ENCODE peak calls at places on chromosomes 2 and 18, in six cellular contexts. R is AG10803; K is A549; S is CD4-positive, alpha-beta memory T cell; L is cardiac fibroblast; V is astrocyte of the cerebellum. O is an unnamed sample.

GRCh38 chr18:22241806-22242440 is 72.5 kb downstream of the GATA6 start:
- DNase-seq in K (no peak), R (no peak), L (no peak), V (no peak), S (no peak), O (no peak)

GRCh38 chr2:236637691-236638569 is 68.3 kb downstream of the ACKR3 start:
- DNase-seq in R (peak), K (no peak), L (peak), S (no peak), V (peak), O (no peak)

GRCh38 chr2:156896294-156896693 is 361.2 kb upstream of the GALNT5 start:
- DNase-seq in S (no peak), V (peak), R (peak), L (peak), K (no peak), O (peak)

GRCh38 chr2:207133862-207134519 is 31.8 kb downstream of the KLF7 start:
- DNase-seq in K (no peak), L (peak), S (no peak), V (peak), R (peak), O (no peak)

GRCh38 chr2:181457741-181458425 is 697 bp downstream of the ITGA4 start:
- DNase-seq in L (peak), S (peak), V (no peak), K (no peak), R (peak), O (peak)

GRCh38 chr2:105671156-105671555 is 73.6 kb upstream of the NCK2 start:
- DNase-seq in L (peak), R (peak), V (no peak), K (no peak), S (no peak), O (no peak)

GRCh38 chr18:27687351-27687979 is 489.5 kb downstream of the CDH2 start:
- DNase-seq in S (no peak), R (no peak), K (no peak), V (no peak), L (no peak), O (no peak)

GRCh38 chr2:71389379-71390072 is 57.9 kb downstream of the ZNF638 start:
- DNase-seq in K (no peak), R (no peak), L (no peak), V (no peak), S (no peak), O (no peak)

GRCh38 chr18:61606068-61606660 is 272.9 kb downstream of the CDH20 start:
- DNase-seq in R (peak), S (no peak), V (no peak), L (peak), K (no peak), O (no peak)

GRCh38 chr18:22207022-22207758 is 37.8 kb downstream of the GATA6 start:
- DNase-seq in L (peak), K (no peak), R (peak), V (no peak), S (no peak), O (no peak)

GRCh38 chr2:98393354-98393753 is 47.1 kb downstream of the CNGA3 start:
- DNase-seq in R (no peak), S (no peak), V (no peak), L (no peak), K (no peak), O (no peak)

GRCh38 chr18:63971320-63972071 is 1.6 kb downstream of the SERPINB8 start:
- DNase-seq in R (no peak), S (no peak), V (no peak), L (no peak), K (no peak), O (peak)

GRCh38 chr2:159853101-159853500 is 55.1 kb upstream of the CD302 start:
- DNase-seq in S (no peak), R (no peak), K (no peak), V (no peak), L (no peak), O (no peak)

GRCh38 chr18:73739098-73739497 is 408.5 kb downstream of the FBXO15 start:
- DNase-seq in L (peak), R (no peak), S (no peak), V (peak), K (no peak), O (peak)

GRCh38 chr2:171513719-171514160 is 8.5 kb upstream of the CYBRD1 start:
- DNase-seq in R (no peak), S (no peak), K (no peak), L (no peak), V (no peak), O (no peak)

GRCh38 chr2:190511104-190511503 is 23.4 kb downstream of the NEMP2 start:
- DNase-seq in S (no peak), K (peak), L (peak), V (peak), R (peak), O (no peak)

GRCh38 chr2:127673304-127674069 is 1.8 kb downstream of the LIMS2 start:
- DNase-seq in S (no peak), R (no peak), V (no peak), L (peak), K (no peak), O (no peak)

GRCh38 chr2:172038604-172039003 is 38.9 kb downstream of the METAP1D start:
- DNase-seq in V (no peak), S (no peak), L (peak), K (no peak), R (peak), O (no peak)

GRCh38 chr2:176171331-176172006 is 14.4 kb downstream of the HOXD3 start:
- DNase-seq in S (no peak), V (no peak), L (no peak), R (no peak), K (no peak), O (no peak)
- H3K4me3 ChIP-seq in S (no peak), V (no peak), L (no peak), R (no peak), K (no peak), O (no peak)

GRCh38 chr2:8543065-8543411 is 138.8 kb upstream of the ID2 start:
- DNase-seq in V (no peak), K (no peak), S (no peak), L (no peak), R (no peak), O (no peak)
- H3K4me3 ChIP-seq in V (no peak), K (no peak), S (peak), L (no peak), R (no peak), O (no peak)

DNA sequence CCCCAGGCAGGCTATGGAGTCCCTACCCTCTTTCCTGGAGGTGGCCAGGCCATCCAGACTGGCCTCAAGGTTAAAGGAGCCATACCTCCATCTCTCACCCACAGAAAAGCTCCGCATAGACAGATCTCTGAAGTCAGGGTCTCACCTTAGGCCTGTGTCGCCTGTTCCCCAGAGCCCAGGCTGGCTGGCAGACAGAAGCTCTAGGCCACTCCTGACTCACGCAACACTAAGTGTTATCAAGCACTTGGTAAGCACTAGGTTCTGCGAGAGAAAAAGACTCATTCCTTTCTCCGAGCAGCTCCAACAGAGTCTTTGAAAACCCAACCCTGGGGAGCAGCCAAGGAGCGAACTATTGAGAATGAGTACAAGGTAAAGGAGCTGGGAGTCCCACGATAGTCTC is 6.1 kb downstream of the SMAD7 start:
- DNase-seq in K (no peak), S (no peak), V (no peak), L (peak), R (no peak), O (no peak)
- H3K4me3 ChIP-seq in K (peak), S (peak), V (no peak), L (no peak), R (no peak), O (no peak)

DNA sequence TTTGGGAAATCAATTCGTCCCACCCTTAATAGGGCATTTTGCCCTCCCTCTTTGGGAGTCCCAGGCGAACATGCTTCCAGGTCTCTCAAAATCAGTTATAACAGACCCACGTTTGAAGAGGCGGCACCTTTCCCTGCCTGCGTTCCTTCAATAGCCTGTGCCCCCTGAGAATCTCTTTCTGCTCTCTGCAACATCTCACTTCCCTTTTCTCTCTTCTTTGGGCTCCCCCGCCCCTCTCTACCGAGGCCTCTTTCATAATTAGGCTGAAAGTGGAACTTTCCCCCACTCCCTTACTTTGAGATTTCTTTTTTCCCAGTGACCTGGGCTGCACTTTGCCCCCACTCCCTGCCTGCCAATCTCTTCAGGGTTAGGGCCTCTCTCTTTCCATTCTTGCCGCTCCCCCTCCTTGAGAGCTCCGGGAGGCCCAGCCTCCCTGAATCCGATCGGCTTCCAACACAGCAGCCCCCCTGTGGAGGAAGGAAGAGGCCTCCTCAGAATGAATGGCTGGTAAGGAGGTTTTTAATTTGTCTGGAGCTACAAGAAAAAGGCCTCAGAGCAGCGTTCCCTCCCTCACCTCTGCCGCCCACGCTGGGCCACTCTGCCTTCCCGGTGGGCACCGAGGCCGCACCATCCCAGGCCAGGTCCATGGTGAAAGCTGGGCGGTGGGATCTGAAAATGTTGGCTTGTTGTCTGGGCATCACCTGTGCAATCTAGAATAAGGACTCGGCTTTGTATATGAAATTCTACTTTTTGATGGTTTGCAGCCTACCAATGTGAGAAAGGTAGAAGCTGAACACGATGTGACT is 162.6 kb upstream of the SIX3 start:
- DNase-seq in S (no peak), V (no peak), L (no peak), K (no peak), R (no peak), O (no peak)
- H3K4me3 ChIP-seq in S (no peak), V (no peak), L (no peak), K (no peak), R (no peak), O (no peak)

DNA sequence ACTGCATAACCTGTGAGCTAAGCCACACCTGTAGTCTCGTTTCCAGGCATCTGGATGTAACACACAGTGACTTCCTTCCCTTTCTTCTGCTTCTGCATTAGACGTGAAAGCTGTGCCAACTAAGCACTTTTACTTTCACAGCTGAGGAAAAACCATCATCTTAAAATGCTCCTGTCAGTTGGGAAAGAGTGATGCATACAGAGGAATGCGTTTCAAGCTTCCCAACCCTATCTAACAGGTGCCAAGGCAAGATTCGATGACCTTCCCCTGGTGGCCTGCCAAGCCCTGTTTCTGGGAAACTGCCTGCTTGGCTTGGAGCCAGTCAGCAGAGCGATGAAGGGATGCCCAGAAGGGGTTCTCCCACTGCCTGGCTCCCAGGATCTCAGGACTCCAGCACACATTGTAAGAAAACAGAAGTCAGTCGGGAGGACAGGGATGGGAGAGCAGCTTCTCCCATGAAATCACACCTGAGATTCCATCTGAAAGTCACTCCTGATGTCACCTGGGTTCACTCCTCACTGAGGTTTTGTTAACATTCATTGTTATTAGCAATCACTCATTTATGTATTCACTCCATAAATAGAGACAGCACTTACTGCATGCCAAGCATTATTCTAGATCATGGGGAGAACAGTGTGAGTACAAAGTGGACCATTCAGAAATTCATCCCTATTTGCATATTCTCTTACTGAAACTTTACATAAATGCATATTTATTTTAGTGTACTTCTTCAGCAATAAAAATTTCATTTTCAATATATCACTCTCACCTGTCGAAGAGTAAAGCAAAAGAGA is 64.1 kb downstream of the DTNA start:
- DNase-seq in K (no peak), R (peak), S (no peak), V (peak), L (peak), O (no peak)
- H3K4me3 ChIP-seq in K (no peak), R (no peak), S (no peak), V (no peak), L (no peak), O (no peak)

DNA sequence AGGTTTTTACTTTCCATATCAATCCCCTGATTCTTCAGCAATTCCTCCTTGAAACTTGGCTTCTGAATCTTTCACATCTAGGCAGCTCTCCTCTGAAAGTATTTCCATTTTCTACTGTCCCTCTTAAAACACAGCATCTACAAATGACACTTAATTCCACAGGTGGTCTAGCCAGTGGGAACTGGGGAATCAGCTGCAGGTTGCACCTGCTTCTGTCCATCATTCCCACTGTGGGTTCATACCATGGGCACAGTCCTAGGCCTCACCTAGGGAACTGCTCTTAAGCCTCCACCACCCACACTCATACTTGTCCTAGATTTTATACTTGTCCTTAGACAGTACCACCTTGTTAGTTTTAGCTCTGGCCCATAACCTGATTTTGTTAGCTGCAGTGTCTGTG is 2.2 kb downstream of the LOXL3 start:
- DNase-seq in K (no peak), L (no peak), S (no peak), V (no peak), R (no peak), O (no peak)
- H3K4me3 ChIP-seq in K (no peak), L (no peak), S (no peak), V (peak), R (peak), O (no peak)

GRCh38 chr2:20219763-20220380 is 5.1 kb downstream of the SDC1 start:
- DNase-seq in K (no peak), S (no peak), L (no peak), R (no peak), V (no peak), O (no peak)

GRCh38 chr2:20223345-20224190 is 1.4 kb downstream of the SDC1 start:
- DNase-seq in R (peak), L (peak), V (no peak), S (no peak), K (peak), O (no peak)

GRCh38 chr2:20222769-20223344 is 2.1 kb downstream of the SDC1 start:
- DNase-seq in S (no peak), K (no peak), V (no peak), L (no peak), R (no peak), O (no peak)

GRCh38 chr2:20221939-20222768 is 2.8 kb downstream of the SDC1 start:
- DNase-seq in S (no peak), V (no peak), R (peak), L (no peak), K (no peak), O (no peak)

GRCh38 chr2:20221169-20221938 is 3.6 kb downstream of the SDC1 start:
- DNase-seq in K (no peak), R (peak), L (peak), V (peak), S (no peak), O (no peak)
- H3K4me3 ChIP-seq in K (no peak), R (no peak), L (no peak), V (no peak), S (no peak), O (no peak)

GRCh38 chr2:153967248-153967973 is 95.7 kb downstream of the GALNT13 start:
- DNase-seq in V (no peak), R (no peak), S (no peak), K (no peak), L (no peak), O (no peak)

DNA sequence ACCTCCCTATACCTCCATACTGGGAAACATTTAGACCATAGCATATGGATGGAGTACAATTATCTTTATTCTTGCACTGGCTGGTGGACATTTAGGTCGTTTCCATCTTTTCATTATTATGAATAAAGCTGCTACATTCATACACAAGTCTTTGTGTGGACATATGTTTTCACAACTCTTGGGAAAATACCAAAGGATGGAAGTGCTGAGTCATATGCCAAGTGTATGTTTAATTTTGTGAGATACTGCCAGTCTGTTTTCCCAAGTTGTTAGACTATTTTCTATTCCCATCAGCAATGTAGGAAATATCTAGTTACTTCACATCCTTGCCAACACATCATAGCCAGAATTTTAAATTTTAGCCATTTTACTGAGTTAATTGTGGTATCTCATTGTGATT is 91.5 kb downstream of the GALNT13 start:
- DNase-seq in K (no peak), L (no peak), V (no peak), S (no peak), R (no peak), O (no peak)
- H3K4me3 ChIP-seq in K (no peak), L (no peak), V (no peak), S (no peak), R (no peak), O (no peak)